ENCODE peak calls at places on chromosomes 7 and 10, in eight cellular contexts. One of them, this sample, is unnamed. For H3K27me3, the result is how much of the 10 kb centered on the place peaks cover.

GRCh38 chr7:23333671-23334246 is 34.6 kb downstream of the MALSU1 start:
- DNase-seq in lung: no peak
- DNase-seq in heart left ventricle: no peak
- DNase-seq in lower lobe of right lung: no peak
- DNase-seq in aorta: no peak
- DNase-seq in right cardiac atrium: peak
- DNase-seq in SJSA1: no peak
- DNase-seq in cardiac muscle cell: peak
- DNase-seq in this sample: peak

GRCh38 chr7:26918241-26918640 is 53.9 kb upstream of the SKAP2 start:
- DNase-seq in lung: no peak
- DNase-seq in heart left ventricle: no peak
- DNase-seq in lower lobe of right lung: no peak
- DNase-seq in aorta: no peak
- DNase-seq in right cardiac atrium: no peak
- DNase-seq in SJSA1: no peak
- DNase-seq in cardiac muscle cell: no peak
- DNase-seq in this sample: no peak

GRCh38 chr10:32308027-32308603 is 38.8 kb downstream of the EPC1 start:
- DNase-seq in lung: no peak
- DNase-seq in heart left ventricle: no peak
- DNase-seq in lower lobe of right lung: no peak
- DNase-seq in aorta: no peak
- DNase-seq in right cardiac atrium: no peak
- DNase-seq in SJSA1: no peak
- DNase-seq in cardiac muscle cell: no peak
- DNase-seq in this sample: no peak

GRCh38 chr10:114801411-114801813 is 20.2 kb upstream of the FHIP2A start:
- DNase-seq in lung: no peak
- DNase-seq in heart left ventricle: no peak
- DNase-seq in lower lobe of right lung: no peak
- DNase-seq in aorta: no peak
- DNase-seq in right cardiac atrium: no peak
- DNase-seq in SJSA1: no peak
- DNase-seq in cardiac muscle cell: no peak
- DNase-seq in this sample: no peak

GRCh38 chr7:2166625-2167280 is 66.0 kb downstream of the MAD1L1 start:
- DNase-seq in lung: no peak
- DNase-seq in heart left ventricle: no peak
- DNase-seq in lower lobe of right lung: no peak
- DNase-seq in aorta: peak
- DNase-seq in right cardiac atrium: peak
- DNase-seq in SJSA1: peak
- DNase-seq in cardiac muscle cell: no peak
- DNase-seq in this sample: no peak

GRCh38 chr7:2444476-2444875 is 31.7 kb downstream of the GRIFIN start:
- DNase-seq in lung: no peak
- DNase-seq in heart left ventricle: no peak
- DNase-seq in lower lobe of right lung: no peak
- DNase-seq in aorta: no peak
- DNase-seq in right cardiac atrium: peak
- DNase-seq in SJSA1: peak
- DNase-seq in cardiac muscle cell: peak
- DNase-seq in this sample: peak

GRCh38 chr7:100887186-100887954 is 2.1 kb downstream of the UFSP1 start:
- DNase-seq in lung: no peak
- DNase-seq in heart left ventricle: no peak
- DNase-seq in lower lobe of right lung: peak
- DNase-seq in aorta: no peak
- DNase-seq in right cardiac atrium: no peak
- DNase-seq in SJSA1: no peak
- DNase-seq in cardiac muscle cell: no peak
- DNase-seq in this sample: no peak

GRCh38 chr7:129688503-129689222 is 77.1 kb downstream of the NRF1 start:
- DNase-seq in lung: no peak
- DNase-seq in heart left ventricle: no peak
- DNase-seq in lower lobe of right lung: no peak
- DNase-seq in aorta: no peak
- DNase-seq in right cardiac atrium: no peak
- DNase-seq in SJSA1: no peak
- DNase-seq in cardiac muscle cell: no peak
- DNase-seq in this sample: no peak

GRCh38 chr10:93968452-93969044 is 25.2 kb upstream of the PLCE1 start:
- DNase-seq in lung: no peak
- DNase-seq in heart left ventricle: no peak
- DNase-seq in lower lobe of right lung: no peak
- DNase-seq in aorta: no peak
- DNase-seq in right cardiac atrium: peak
- DNase-seq in SJSA1: no peak
- DNase-seq in cardiac muscle cell: peak
- DNase-seq in this sample: no peak

GRCh38 chr7:90595801-90596683 is at the start of gene CDK14:
- DNase-seq in lung: peak
- DNase-seq in heart left ventricle: peak
- DNase-seq in lower lobe of right lung: peak
- DNase-seq in aorta: peak
- DNase-seq in right cardiac atrium: peak
- DNase-seq in SJSA1: peak
- DNase-seq in cardiac muscle cell: peak
- DNase-seq in this sample: peak

GRCh38 chr7:151137076-151137611 is 30.4 kb downstream of the GBX1 start:
- DNase-seq in lung: no peak
- DNase-seq in heart left ventricle: peak
- DNase-seq in lower lobe of right lung: peak
- DNase-seq in aorta: peak
- DNase-seq in right cardiac atrium: peak
- DNase-seq in SJSA1: no peak
- DNase-seq in cardiac muscle cell: no peak
- DNase-seq in this sample: no peak

GRCh38 chr7:75993689-75994387 is 557 bp downstream of the TMEM120A start:
- DNase-seq in lung: peak
- DNase-seq in heart left ventricle: peak
- DNase-seq in lower lobe of right lung: peak
- DNase-seq in aorta: peak
- DNase-seq in right cardiac atrium: peak
- DNase-seq in SJSA1: peak
- DNase-seq in cardiac muscle cell: peak
- DNase-seq in this sample: peak

GRCh38 chr7:44846816-44847508 is 925 bp downstream of the H2AZ2 start:
- DNase-seq in lung: no peak
- DNase-seq in heart left ventricle: no peak
- DNase-seq in lower lobe of right lung: no peak
- DNase-seq in aorta: no peak
- DNase-seq in right cardiac atrium: no peak
- DNase-seq in SJSA1: no peak
- DNase-seq in cardiac muscle cell: no peak
- DNase-seq in this sample: no peak

GRCh38 chr10:132946806-132947530 is 4.6 kb upstream of the CFAP46 start:
- DNase-seq in lung: no peak
- DNase-seq in heart left ventricle: no peak
- DNase-seq in lower lobe of right lung: no peak
- DNase-seq in aorta: no peak
- DNase-seq in right cardiac atrium: no peak
- DNase-seq in SJSA1: no peak
- DNase-seq in cardiac muscle cell: no peak
- DNase-seq in this sample: no peak

GRCh38 chr7:107228291-107228690 is 59.5 kb downstream of the HBP1 start:
- DNase-seq in lung: no peak
- DNase-seq in heart left ventricle: no peak
- DNase-seq in lower lobe of right lung: no peak
- DNase-seq in aorta: no peak
- DNase-seq in right cardiac atrium: no peak
- DNase-seq in SJSA1: no peak
- DNase-seq in cardiac muscle cell: no peak
- DNase-seq in this sample: no peak

GRCh38 chr10:94223702-94224370 is 138.9 kb downstream of the NOC3L start:
- DNase-seq in lung: no peak
- DNase-seq in heart left ventricle: no peak
- DNase-seq in lower lobe of right lung: no peak
- DNase-seq in aorta: no peak
- DNase-seq in right cardiac atrium: peak
- DNase-seq in SJSA1: no peak
- DNase-seq in cardiac muscle cell: no peak
- DNase-seq in this sample: no peak

GRCh38 chr10:125683821-125684220 is 858 bp upstream of the TEX36 start:
- DNase-seq in lung: no peak
- DNase-seq in heart left ventricle: no peak
- DNase-seq in lower lobe of right lung: no peak
- DNase-seq in aorta: no peak
- DNase-seq in right cardiac atrium: no peak
- DNase-seq in SJSA1: no peak
- DNase-seq in cardiac muscle cell: no peak
- DNase-seq in this sample: no peak

GRCh38 chr7:111840528-111840927 is 278.2 kb upstream of the IMMP2L start:
- DNase-seq in lung: no peak
- DNase-seq in heart left ventricle: no peak
- DNase-seq in lower lobe of right lung: no peak
- DNase-seq in aorta: no peak
- DNase-seq in right cardiac atrium: no peak
- DNase-seq in SJSA1: no peak
- DNase-seq in cardiac muscle cell: no peak
- DNase-seq in this sample: no peak

GRCh38 chr7:17095951-17096350 is 202.5 kb upstream of the AHR start:
- DNase-seq in lung: no peak
- DNase-seq in heart left ventricle: no peak
- DNase-seq in lower lobe of right lung: no peak
- DNase-seq in aorta: no peak
- DNase-seq in right cardiac atrium: peak
- DNase-seq in SJSA1: no peak
- DNase-seq in cardiac muscle cell: no peak
- DNase-seq in this sample: peak

GRCh38 chr10:68471063-68471585 is 649 bp downstream of the DNA2 start:
- DNase-seq in lung: no peak
- DNase-seq in heart left ventricle: no peak
- DNase-seq in lower lobe of right lung: no peak
- DNase-seq in aorta: no peak
- DNase-seq in right cardiac atrium: no peak
- DNase-seq in SJSA1: no peak
- DNase-seq in cardiac muscle cell: no peak
- DNase-seq in this sample: no peak

GRCh38 chr10:47253030-47253637 is 46.9 kb upstream of the GDF10 start:
- DNase-seq in lung: no peak
- DNase-seq in heart left ventricle: no peak
- DNase-seq in lower lobe of right lung: no peak
- DNase-seq in aorta: no peak
- DNase-seq in right cardiac atrium: no peak
- DNase-seq in SJSA1: no peak
- DNase-seq in cardiac muscle cell: no peak
- DNase-seq in this sample: no peak

GRCh38 chr7:36084485-36085091 is 68.5 kb upstream of the EEPD1 start:
- DNase-seq in lung: no peak
- DNase-seq in heart left ventricle: no peak
- DNase-seq in lower lobe of right lung: no peak
- DNase-seq in aorta: no peak
- DNase-seq in right cardiac atrium: peak
- DNase-seq in SJSA1: peak
- DNase-seq in cardiac muscle cell: peak
- DNase-seq in this sample: peak

GRCh38 chr10:58367049-58367448 is 18.2 kb upstream of the TFAM start:
- DNase-seq in lung: no peak
- DNase-seq in heart left ventricle: no peak
- DNase-seq in lower lobe of right lung: no peak
- DNase-seq in aorta: no peak
- DNase-seq in right cardiac atrium: no peak
- DNase-seq in SJSA1: no peak
- DNase-seq in cardiac muscle cell: no peak
- DNase-seq in this sample: no peak

GRCh38 chr7:39507866-39508551 is 58.2 kb upstream of the YAE1 start:
- DNase-seq in lung: peak
- DNase-seq in heart left ventricle: no peak
- DNase-seq in lower lobe of right lung: peak
- DNase-seq in aorta: no peak
- DNase-seq in right cardiac atrium: peak
- DNase-seq in SJSA1: no peak
- DNase-seq in cardiac muscle cell: no peak
- DNase-seq in this sample: peak

GRCh38 chr7:371779-372545 is 82.0 kb downstream of the FOXL3 start:
- DNase-seq in lung: no peak
- DNase-seq in heart left ventricle: peak
- DNase-seq in lower lobe of right lung: no peak
- DNase-seq in aorta: peak
- DNase-seq in right cardiac atrium: peak
- DNase-seq in SJSA1: no peak
- DNase-seq in cardiac muscle cell: no peak
- DNase-seq in this sample: no peak
- H3K27me3 ChIP-seq in lung: under half
- H3K27me3 ChIP-seq in heart left ventricle: under half
- H3K27me3 ChIP-seq in lower lobe of right lung: under half
- H3K27me3 ChIP-seq in aorta: under half
- H3K27me3 ChIP-seq in right cardiac atrium: under half
- H3K27me3 ChIP-seq in SJSA1: under half
- H3K27me3 ChIP-seq in cardiac muscle cell: under half
- H3K27me3 ChIP-seq in this sample: under half

GRCh38 chr7:103031781-103032180 is 42.8 kb downstream of the FBXL13 start:
- DNase-seq in lung: no peak
- DNase-seq in heart left ventricle: no peak
- DNase-seq in lower lobe of right lung: no peak
- DNase-seq in aorta: no peak
- DNase-seq in right cardiac atrium: no peak
- DNase-seq in SJSA1: no peak
- DNase-seq in cardiac muscle cell: no peak
- DNase-seq in this sample: no peak

DNA sequence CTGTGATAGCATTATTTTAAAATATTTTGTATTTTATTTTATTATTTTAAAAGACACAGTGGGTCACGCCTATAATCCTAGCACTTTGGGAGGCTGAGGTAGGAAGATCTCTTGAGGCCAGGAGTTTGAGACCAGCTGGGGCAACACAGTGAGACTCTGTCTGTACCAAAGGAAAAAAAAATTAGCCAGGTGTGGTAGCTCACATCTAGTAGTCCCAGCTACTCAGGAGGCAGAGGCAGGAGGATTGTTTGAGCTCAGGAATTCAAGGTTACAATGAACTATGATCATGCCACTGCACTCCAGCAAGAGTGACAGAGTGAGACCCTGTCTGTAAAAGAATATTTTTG is 37.1 kb downstream of the FBXL13 start:
- DNase-seq in lung: no peak
- DNase-seq in heart left ventricle: no peak
- DNase-seq in lower lobe of right lung: no peak
- DNase-seq in aorta: no peak
- DNase-seq in right cardiac atrium: no peak
- DNase-seq in SJSA1: no peak
- DNase-seq in cardiac muscle cell: no peak
- DNase-seq in this sample: no peak
- H3K4me3 ChIP-seq in lung: no peak
- H3K4me3 ChIP-seq in heart left ventricle: no peak
- H3K4me3 ChIP-seq in lower lobe of right lung: no peak
- H3K4me3 ChIP-seq in aorta: no peak
- H3K4me3 ChIP-seq in right cardiac atrium: no peak
- H3K4me3 ChIP-seq in SJSA1: no peak
- H3K4me3 ChIP-seq in cardiac muscle cell: no peak
- H3K4me3 ChIP-seq in this sample: no peak

GRCh38 chr7:20191044-20191867 is 25.9 kb downstream of the MACC1 start:
- DNase-seq in lung: no peak
- DNase-seq in heart left ventricle: no peak
- DNase-seq in lower lobe of right lung: no peak
- DNase-seq in aorta: no peak
- DNase-seq in right cardiac atrium: no peak
- DNase-seq in SJSA1: no peak
- DNase-seq in cardiac muscle cell: no peak
- DNase-seq in this sample: no peak
- H3K27me3 ChIP-seq in lung: under half
- H3K27me3 ChIP-seq in heart left ventricle: under half
- H3K27me3 ChIP-seq in lower lobe of right lung: under half
- H3K27me3 ChIP-seq in aorta: under half
- H3K27me3 ChIP-seq in right cardiac atrium: under half
- H3K27me3 ChIP-seq in SJSA1: under half
- H3K27me3 ChIP-seq in cardiac muscle cell: under half
- H3K27me3 ChIP-seq in this sample: under half

GRCh38 chr10:117945651-117946050 is 101.1 kb downstream of the RAB11FIP2 start:
- DNase-seq in lung: no peak
- DNase-seq in heart left ventricle: no peak
- DNase-seq in lower lobe of right lung: no peak
- DNase-seq in aorta: no peak
- DNase-seq in right cardiac atrium: no peak
- DNase-seq in SJSA1: no peak
- DNase-seq in cardiac muscle cell: no peak
- DNase-seq in this sample: no peak
- H3K4me3 ChIP-seq in lung: no peak
- H3K4me3 ChIP-seq in heart left ventricle: no peak
- H3K4me3 ChIP-seq in lower lobe of right lung: no peak
- H3K4me3 ChIP-seq in aorta: no peak
- H3K4me3 ChIP-seq in right cardiac atrium: no peak
- H3K4me3 ChIP-seq in SJSA1: no peak
- H3K4me3 ChIP-seq in cardiac muscle cell: no peak
- H3K4me3 ChIP-seq in this sample: no peak

This sample was measured in MG63.